ENCODE peak calls at places on chromosomes 1 and 21, in six cellular contexts. K, R, I, W, S and A are unnamed samples.

GRCh38 chr1:111843177-111843576 is 87.5 kb downstream of the DDX20 start:
- DNase-seq in K (no peak), R (no peak), I (no peak), W (no peak), S (no peak), A (no peak)

GRCh38 chr21:15976807-15977206 is 247.0 kb downstream of the USP25 start:
- DNase-seq in K (no peak), R (no peak), I (no peak), W (no peak), S (no peak), A (no peak)

GRCh38 chr1:210222288-210223006 is 10.1 kb upstream of the SERTAD4 start:
- DNase-seq in K (peak; percentile 75), R (no peak), I (no peak), W (peak; percentile 65), S (no peak), A (no peak)

GRCh38 chr1:90724926-90725325 is 7.8 kb upstream of the BARHL2 start:
- DNase-seq in K (no peak), R (no peak), I (no peak), W (no peak), S (no peak), A (no peak)

GRCh38 chr1:175124842-175125241 is 57.2 kb downstream of the TNN start:
- DNase-seq in K (no peak), R (no peak), I (no peak), W (no peak), S (no peak), A (no peak)

GRCh38 chr1:8988618-8988967 is 37.6 kb downstream of the SLC2A7 start:
- DNase-seq in K (no peak), R (no peak), I (no peak), W (no peak), S (no peak), A (no peak)

GRCh38 chr1:218364028-218364710 is 19.0 kb downstream of the TGFB2 start:
- DNase-seq in K (no peak), R (no peak), I (no peak), W (peak; percentile 42), S (no peak), A (no peak)

GRCh38 chr1:85581802-85582686 is 1.5 kb downstream of the CCN1 start:
- DNase-seq in K (peak; percentile 91), R (peak; percentile 72), I (no peak), W (no peak), S (no peak), A (no peak)

GRCh38 chr1:1624443-1625403 is 7.2 kb upstream of the MMP23B start:
- DNase-seq in K (no peak), R (no peak), I (no peak), W (no peak), S (peak; percentile 91), A (no peak)

GRCh38 chr21:41777934-41778815 is 11.3 kb upstream of the RIPK4 start:
- DNase-seq in K (peak; percentile 97), R (peak; percentile 86), I (no peak), W (peak; percentile 94), S (peak; percentile 77), A (peak; percentile 65)

GRCh38 chr1:30280572-30280971 is 442.8 kb downstream of the MATN1 start:
- DNase-seq in K (no peak), R (no peak), I (no peak), W (no peak), S (no peak), A (no peak)

GRCh38 chr1:59543211-59543668 is 246.3 kb downstream of the FGGY start:
- DNase-seq in K (no peak), R (no peak), I (no peak), W (no peak), S (no peak), A (no peak)

GRCh38 chr1:164565356-164565755 is 6.4 kb downstream of the PBX1 start:
- DNase-seq in K (no peak), R (no peak), I (no peak), W (no peak), S (no peak), A (no peak)

GRCh38 chr1:151619489-151620093 is 7.7 kb downstream of the SNX27 start:
- DNase-seq in K (no peak), R (peak; percentile 16), I (no peak), W (no peak), S (no peak), A (no peak)

GRCh38 chr1:210687582-210688279 is 359.0 kb downstream of the HHAT start:
- DNase-seq in K (no peak), R (no peak), I (peak; percentile 25), W (no peak), S (no peak), A (no peak)

GRCh38 chr1:209652873-209653401 is 712 bp upstream of the LAMB3 start:
- DNase-seq in K (no peak), R (peak; percentile 100), I (no peak), W (peak; percentile 99), S (peak; percentile 39), A (no peak)

GRCh38 chr1:241972703-241973375 is 15.3 kb downstream of the BECN2 start:
- DNase-seq in K (no peak), R (no peak), I (no peak), W (no peak), S (peak; percentile 77), A (peak; percentile 50)

GRCh38 chr1:218711884-218712674 is 366.9 kb downstream of the TGFB2 start:
- DNase-seq in K (no peak), R (peak; percentile 81), I (peak; percentile 6), W (no peak), S (no peak), A (no peak)

GRCh38 chr1:43043695-43044094 is 85.0 kb upstream of the SLC2A1 start:
- DNase-seq in K (no peak), R (peak; percentile 86), I (no peak), W (no peak), S (no peak), A (no peak)

GRCh38 chr1:6148497-6149241 is 31.5 kb downstream of the CHD5 start:
- DNase-seq in K (no peak), R (peak; percentile 61), I (peak; percentile 54), W (peak; percentile 57), S (peak; percentile 84), A (no peak)

GRCh38 chr1:176993587-176993986 is 170.9 kb downstream of the ASTN1 start:
- DNase-seq in K (no peak), R (no peak), I (no peak), W (no peak), S (no peak), A (no peak)

GRCh38 chr1:208652300-208653160 is 408.3 kb upstream of the PLXNA2 start:
- DNase-seq in K (no peak), R (peak; percentile 54), I (peak; percentile 18), W (peak; percentile 50), S (peak; percentile 68), A (peak; percentile 39)

GRCh38 chr1:245060684-245061374 is 94.0 kb upstream of the KIF26B start:
- DNase-seq in K (no peak), R (no peak), I (no peak), W (peak; percentile 40), S (peak; percentile 46), A (no peak)

GRCh38 chr1:199242601-199243000 is 603.8 kb downstream of the PTPRC start:
- DNase-seq in K (no peak), R (no peak), I (no peak), W (no peak), S (no peak), A (no peak)

GRCh38 chr21:45366931-45367401 is 38.0 kb upstream of the COL18A1 start:
- DNase-seq in K (no peak), R (no peak), I (peak; percentile 76), W (peak; percentile 50), S (peak; percentile 75), A (peak; percentile 67)

GRCh38 chr1:201740086-201740541 is 88.8 kb upstream of the IPO9 start:
- DNase-seq in K (no peak), R (no peak), I (no peak), W (no peak), S (no peak), A (no peak)
- TF ChIP-seq CTCF in K (no peak), R (no peak), I (no peak), W (no peak), S (no peak), A (no peak)

GRCh38 chr21:28883931-28884330 is 108.7 kb downstream of the LTN1 start:
- DNase-seq in K (no peak), R (no peak), I (no peak), W (no peak), S (no peak), A (no peak)
- H3K4me3 ChIP-seq in K (peak overlapping the region; percentile 64), R (no peak overlapping the region), I (peak overlapping the region; percentile 51), W (peak overlapping the region; percentile 44), S (peak overlapping the region; percentile 62), A (peak overlapping the region; percentile 54)

GRCh38 chr1:120178799-120179419 is 2.6 kb upstream of the SEC22B start:
- DNase-seq in K (no peak), R (no peak), I (no peak), W (no peak), S (no peak), A (no peak)
- TF ChIP-seq CTCF in K (no peak), R (no peak), I (no peak), W (no peak), S (no peak), A (no peak)

GRCh38 chr1:66380452-66381212 is 153.3 kb upstream of the SGIP1 start:
- DNase-seq in K (no peak), R (peak; percentile 11), I (no peak), W (peak; percentile 32), S (no peak), A (no peak)
- H3K4me3 ChIP-seq in K (no peak overlapping the region), R (no peak overlapping the region), I (no peak overlapping the region), W (no peak overlapping the region), S (no peak overlapping the region), A (no peak overlapping the region)

GRCh38 chr1:184329962-184330868 is 56.6 kb upstream of the C1orf21 start:
- DNase-seq in K (no peak), R (peak; percentile 4), I (no peak), W (no peak), S (no peak), A (no peak)
- TF ChIP-seq CTCF in K (no peak), R (no peak), I (no peak), W (no peak), S (no peak), A (no peak)

DNA sequence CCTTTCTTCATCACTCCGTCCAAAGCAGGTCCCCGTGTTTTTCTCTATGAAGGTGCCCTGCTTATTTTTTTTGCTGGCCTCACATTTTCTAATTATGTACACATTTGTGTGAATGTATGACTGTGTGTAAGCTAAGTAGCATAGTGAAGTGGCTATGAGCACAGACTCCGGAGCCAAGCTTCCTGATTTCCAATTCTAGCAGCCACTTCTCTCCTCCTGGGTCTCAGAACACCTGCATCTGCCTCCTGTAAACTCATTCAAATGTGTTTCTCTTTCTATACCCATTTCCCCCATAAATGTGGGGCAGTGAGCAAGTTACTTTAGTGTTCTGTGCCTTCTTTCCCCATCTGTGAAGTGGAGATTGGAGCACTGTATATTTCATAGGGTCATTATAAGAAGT is 2.1 kb downstream of the SLAMF6 start:
- DNase-seq in K (no peak), R (no peak), I (no peak), W (no peak), S (no peak), A (no peak)
- H3K4me3 ChIP-seq in K (no peak overlapping the region), R (no peak overlapping the region), I (no peak overlapping the region), W (peak overlapping the region; percentile 16), S (no peak overlapping the region), A (no peak overlapping the region)

GRCh38 chr1:80656011-80656627 is 1144.6 kb upstream of the ADGRL2 start:
- DNase-seq in K (no peak), R (peak; percentile 6), I (peak; percentile 37), W (peak; percentile 44), S (no peak), A (no peak)
- TF ChIP-seq CTCF in K (no peak), R (peak; percentile 33), I (peak; percentile 13), W (peak; percentile 16), S (peak; percentile 43), A (peak; percentile 33)